ENCODE peak calls at places on chromosomes 7 and 10, in five cellular contexts. M is HepG2, B is H1, A is HCT116, V is K562. N is an unnamed sample. For H3K4me1, the result is how much of the 10 kb centered on the place peaks cover.

GRCh38 chr10:12833451-12833850 is 168.1 kb downstream of the CCDC3 start:
- DNase-seq in M (no peak), B (no peak), A (no peak), V (no peak), N (no peak)

GRCh38 chr10:102831322-102832071 is 5.7 kb downstream of the CYP17A1 start:
- DNase-seq in M (peak), B (no peak), A (no peak), V (no peak), N (no peak)

GRCh38 chr7:94344826-94345225 is 49.9 kb upstream of the COL1A2 start:
- DNase-seq in M (no peak), B (no peak), A (no peak), V (no peak), N (no peak)

GRCh38 chr7:54858008-54858692 is 99.1 kb upstream of the SEC61G start:
- DNase-seq in M (no peak), B (no peak), A (no peak), V (no peak), N (peak)

GRCh38 chr10:100370561-100370975 is 23.5 kb downstream of the SCD start:
- DNase-seq in M (peak), B (no peak), A (peak), V (no peak), N (no peak)

GRCh38 chr7:4000934-4001333 is 681.2 kb upstream of the FOXK1 start:
- DNase-seq in M (no peak), B (no peak), A (no peak), V (no peak), N (no peak)

GRCh38 chr7:127865466-127865865 is 165.8 kb downstream of the LRRC4 start:
- DNase-seq in M (peak), B (no peak), A (no peak), V (no peak), N (no peak)

GRCh38 chr10:71036586-71036985 is 148.2 kb upstream of the PCBD1 start:
- DNase-seq in M (no peak), B (no peak), A (no peak), V (no peak), N (no peak)

GRCh38 chr7:56483861-56484550 is 367.8 kb upstream of the NUPR2 start:
- DNase-seq in M (no peak), B (no peak), A (no peak), V (no peak), N (no peak)

GRCh38 chr10:52232561-52233350 is 81.3 kb upstream of the DKK1 start:
- DNase-seq in M (peak), B (no peak), A (no peak), V (no peak), N (no peak)

GRCh38 chr10:47195274-47195885 is 104.6 kb upstream of the GDF10 start:
- DNase-seq in M (no peak), B (no peak), A (no peak), V (no peak), N (no peak)

GRCh38 chr7:3028071-3028766 is 15.4 kb downstream of the CARD11 start:
- DNase-seq in M (no peak), B (no peak), A (no peak), V (no peak), N (no peak)

GRCh38 chr10:117914330-117914729 is 132.4 kb downstream of the RAB11FIP2 start:
- DNase-seq in M (no peak), B (no peak), A (no peak), V (peak), N (no peak)

GRCh38 chr10:34427911-34428216 is 387.2 kb downstream of the PARD3 start:
- DNase-seq in M (no peak), B (no peak), A (no peak), V (no peak), N (no peak)

GRCh38 chr10:14578060-14578952 is 196.4 kb downstream of the FAM107B start:
- DNase-seq in M (peak), B (no peak), A (no peak), V (no peak), N (no peak)

GRCh38 chr10:60454336-60454735 is 64.7 kb upstream of the ANK3 start:
- DNase-seq in M (no peak), B (no peak), A (no peak), V (no peak), N (no peak)

GRCh38 chr7:26857534-26858228 is 6.7 kb downstream of the SKAP2 start:
- DNase-seq in M (no peak), B (no peak), A (no peak), V (no peak), N (peak)

GRCh38 chr7:80783688-80784327 is 135.0 kb downstream of the SEMA3C start:
- DNase-seq in M (no peak), B (no peak), A (no peak), V (no peak), N (no peak)

GRCh38 chr7:76063525-76063924 is 15.6 kb downstream of the MDH2 start:
- DNase-seq in M (no peak), B (no peak), A (no peak), V (peak), N (no peak)

GRCh38 chr7:76066716-76067503 is 19.0 kb downstream of the MDH2 start:
- DNase-seq in M (no peak), B (no peak), A (no peak), V (no peak), N (no peak)

GRCh38 chr7:76063114-76063513 is 15.2 kb downstream of the MDH2 start:
- DNase-seq in M (no peak), B (no peak), A (no peak), V (no peak), N (no peak)

GRCh38 chr7:76064208-76064970 is 16.5 kb downstream of the MDH2 start:
- DNase-seq in M (no peak), B (no peak), A (no peak), V (no peak), N (no peak)

GRCh38 chr7:76065016-76065612 is 17.2 kb downstream of the MDH2 start:
- DNase-seq in M (no peak), B (no peak), A (no peak), V (no peak), N (no peak)
- TF ChIP-seq YY1 in M (no peak), B (no peak), A (no peak), V (no peak), N (no peak)

DNA sequence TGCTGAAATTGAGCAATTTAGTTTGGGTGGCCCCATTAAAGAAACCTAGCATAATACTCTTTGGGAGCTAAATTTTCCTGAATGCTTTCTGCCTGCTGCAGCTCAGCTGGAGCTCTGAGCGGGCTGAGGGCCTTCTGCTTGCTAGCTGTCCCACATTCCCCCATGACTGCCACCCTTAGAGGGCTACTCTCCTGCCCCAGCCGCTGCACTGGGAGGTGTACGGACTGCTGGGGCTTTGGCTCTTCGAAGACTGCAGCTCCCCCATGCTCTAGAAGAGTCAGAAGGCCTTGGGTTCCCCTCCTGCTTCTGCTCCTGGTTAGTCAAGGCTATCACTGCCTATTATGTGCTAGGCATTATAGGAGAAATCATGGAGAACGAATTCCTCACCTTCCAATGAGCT is 31.5 kb downstream of the BLVRA start:
- DNase-seq in M (no peak), B (no peak), A (no peak), V (no peak), N (no peak)
- TF ChIP-seq ZNF274 in M (no peak), B (no peak), A (no peak), V (no peak), N (no peak)

GRCh38 chr7:117297606-117298005 is 25.3 kb downstream of the WNT2 start:
- DNase-seq in M (no peak), B (no peak), A (no peak), V (no peak), N (no peak)
- H3K4me1 ChIP-seq in M (under half), B (under half), A (under half), V (under half), N (under half)

GRCh38 chr10:77304192-77304591 is 333.4 kb downstream of the KCNMA1 start:
- DNase-seq in M (no peak), B (no peak), A (no peak), V (no peak), N (no peak)

GRCh38 chr10:77300682-77301081 is 336.9 kb downstream of the KCNMA1 start:
- DNase-seq in M (no peak), B (no peak), A (no peak), V (no peak), N (no peak)

GRCh38 chr10:77299257-77299656 is 338.4 kb downstream of the KCNMA1 start:
- DNase-seq in M (no peak), B (no peak), A (no peak), V (no peak), N (no peak)

GRCh38 chr10:77297370-77297692 is 340.3 kb downstream of the KCNMA1 start:
- DNase-seq in M (no peak), B (no peak), A (no peak), V (no peak), N (no peak)

GRCh38 chr10:77301305-77301730 is 336.3 kb downstream of the KCNMA1 start:
- DNase-seq in M (no peak), B (no peak), A (no peak), V (no peak), N (no peak)
- TF ChIP-seq YY1 in M (no peak), B (no peak), A (no peak), V (no peak), N (no peak)

GRCh38 chr7:14420768-14421167 is 431.3 kb upstream of the ETV1 start:
- DNase-seq in M (no peak), B (no peak), A (no peak), V (no peak), N (no peak)
- TF ChIP-seq ZNF274 in M (no peak), B (no peak), A (no peak), V (no peak), N (no peak)

GRCh38 chr10:132397671-132398565 is 918 bp downstream of the PWWP2B start:
- DNase-seq in M (no peak), B (no peak), A (no peak), V (peak), N (no peak)
- H3K4me1 ChIP-seq in M (under half), B (under half), A (under half), V (half or more), N (under half)

DNA sequence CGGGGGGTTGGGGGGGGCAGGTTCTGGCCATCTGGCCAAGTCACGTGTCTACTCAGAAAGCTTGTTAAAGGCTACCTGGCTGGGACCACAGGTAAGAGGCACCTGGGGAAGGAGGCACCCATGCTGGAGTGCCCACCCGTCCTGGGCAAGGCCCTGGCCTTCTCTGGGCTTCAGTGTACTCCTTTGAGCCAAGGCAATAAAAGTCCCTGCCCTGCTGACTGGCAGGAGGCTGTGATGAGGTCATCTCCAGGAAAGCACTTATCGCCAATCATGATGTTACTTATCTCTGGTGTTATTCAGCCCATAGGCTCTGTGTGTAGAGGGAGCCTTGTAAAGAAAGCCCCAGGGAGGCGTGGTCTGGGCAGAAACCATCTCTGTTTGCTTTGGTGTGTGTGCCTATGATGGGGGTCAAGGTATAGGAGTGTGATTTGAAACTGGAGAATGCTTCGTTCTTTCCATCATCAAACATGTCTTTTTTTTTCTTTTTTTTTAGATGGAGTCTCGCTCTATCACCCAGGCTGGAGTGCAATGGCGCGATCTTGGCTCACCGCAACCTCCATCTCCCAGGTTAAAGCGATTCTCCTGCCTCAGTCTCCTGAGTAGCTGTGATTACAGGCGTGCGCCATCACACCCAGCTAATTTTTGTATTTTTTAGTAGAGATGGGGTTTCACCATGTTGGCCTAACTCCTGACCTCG is 2.5 kb upstream of the CLDN4 start:
- DNase-seq in M (peak), B (no peak), A (peak), V (peak), N (no peak)
- TF ChIP-seq YY1 in M (no peak), B (no peak), A (no peak), V (no peak), N (no peak)

DNA sequence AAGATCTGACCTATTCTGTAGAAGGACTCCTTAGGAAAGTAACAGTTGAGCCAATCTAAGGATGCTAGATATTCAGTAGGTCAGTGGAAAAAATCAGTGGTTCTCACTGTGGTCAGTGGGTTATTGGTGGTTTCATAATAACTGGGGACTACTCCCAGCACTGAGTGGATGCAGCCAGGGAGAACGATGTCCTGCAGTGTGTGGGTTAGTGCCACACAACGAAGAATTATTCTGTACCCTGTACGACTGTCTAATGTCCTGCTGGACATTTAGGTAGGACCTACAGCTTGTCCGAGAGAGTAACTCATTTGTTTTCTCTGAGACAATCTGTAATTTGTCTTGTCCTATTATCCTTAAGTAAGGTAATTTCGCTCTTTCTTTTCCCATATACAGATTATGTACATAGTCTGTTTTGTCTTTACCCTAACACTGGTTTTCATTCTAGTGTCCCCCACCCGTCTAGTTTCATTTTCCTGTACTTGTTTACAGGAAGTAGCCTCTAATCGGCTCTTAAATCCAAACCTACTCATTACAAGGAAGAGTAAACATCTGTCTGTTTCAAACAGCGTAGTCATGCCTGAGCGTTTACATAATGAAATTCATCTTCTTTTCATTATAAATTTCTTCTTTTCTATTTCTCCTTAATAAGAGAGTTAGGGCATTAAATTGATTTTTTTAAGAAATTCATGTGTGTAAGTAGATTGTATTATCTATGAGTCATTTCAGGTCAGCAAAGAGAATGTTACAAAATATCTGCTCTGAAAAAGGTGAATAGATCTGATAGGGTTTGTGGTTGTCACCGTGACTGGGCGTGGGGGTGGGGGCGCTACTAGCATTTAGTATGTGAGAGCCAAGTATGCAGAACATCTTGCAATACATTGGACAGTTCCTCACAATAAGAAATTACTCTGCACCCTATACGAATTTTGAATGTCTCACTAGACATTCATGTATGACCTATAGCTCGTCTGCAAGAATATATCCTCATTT is 8.3 kb upstream of the ZC3HAV1L start:
- DNase-seq in M (peak), B (no peak), A (no peak), V (peak), N (no peak)
- TF ChIP-seq ZNF274 in M (no peak), B (no peak), A (no peak), V (no peak), N (no peak)

DNA sequence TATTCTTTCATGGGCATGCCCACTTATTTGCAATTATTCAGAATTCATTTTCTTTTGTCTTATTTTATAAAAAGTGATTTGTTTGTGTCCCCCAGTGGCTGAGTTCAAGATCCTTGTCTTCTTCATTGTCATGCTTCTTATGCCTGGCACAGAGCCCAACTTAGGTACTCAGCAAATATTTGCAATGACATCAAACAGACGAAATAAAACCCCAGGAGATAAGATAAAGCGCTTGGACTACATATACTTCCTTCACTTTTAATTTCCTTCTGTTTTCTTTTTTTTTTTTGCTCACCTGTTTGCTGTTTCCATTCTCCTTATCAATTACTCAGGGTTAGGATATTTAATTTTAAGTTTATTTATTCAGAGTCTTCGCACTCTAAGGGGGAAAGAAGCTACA is 225.0 kb downstream of the SDHAF3 start:
- DNase-seq in M (no peak), B (no peak), A (no peak), V (no peak), N (no peak)
- H3K4me1 ChIP-seq in M (under half), B (under half), A (under half), V (under half), N (under half)

N was measured in NT2/D1.